ENCODE peak calls at places on chromosome 1, in eight cellular contexts. P is psoas muscle; C is CD8-positive, alpha-beta T cell; J is dorsolateral prefrontal cortex; A is tibial nerve; U is AG10803; Q is brain microvascular endothelial cell; N is neural crest cell. M is an unnamed sample.

GRCh38 chr1:157168015-157168414 is 29.8 kb upstream of the ETV3 start:
- DNase-seq in J (no peak), Q (no peak), U (no peak), P (no peak), C (no peak), A (no peak), N (no peak), M (no peak)

GRCh38 chr1:246292571-246292970 is 214.5 kb downstream of the SMYD3 start:
- DNase-seq in U (no peak), C (no peak), J (no peak), P (no peak), N (no peak), A (no peak), Q (no peak), M (no peak)

GRCh38 chr1:54564312-54565112 is 16.5 kb downstream of the ACOT11 start:
- DNase-seq in P (peak; percentile 41), U (no peak), Q (no peak), N (no peak), A (no peak), C (no peak), J (no peak), M (no peak)

GRCh38 chr1:9361630-9362256 is 69.0 kb downstream of the SPSB1 start:
- DNase-seq in J (no peak), Q (no peak), A (no peak), N (no peak), P (no peak), C (no peak), U (peak; percentile 14), M (no peak)

GRCh38 chr1:101203812-101204540 is 32.8 kb upstream of the S1PR1 start:
- DNase-seq in P (no peak), Q (peak; percentile 20), A (no peak), C (no peak), J (no peak), U (peak; percentile 85), N (no peak), M (peak; percentile 86)

GRCh38 chr1:205216588-205216987 is 5.1 kb upstream of the DSTYK start:
- DNase-seq in P (no peak), J (no peak), Q (no peak), A (no peak), C (no peak), U (no peak), N (no peak), M (no peak)

GRCh38 chr1:18137759-18138345 is 30.3 kb downstream of the IGSF21 start:
- DNase-seq in P (no peak), J (no peak), C (no peak), U (no peak), N (no peak), A (no peak), Q (no peak), M (no peak)

GRCh38 chr1:221708076-221708571 is 33.8 kb downstream of the DUSP10 start:
- DNase-seq in N (no peak), J (no peak), Q (peak; percentile 38), C (peak; percentile 46), A (peak; percentile 45), U (peak; percentile 45), P (no peak), M (no peak)

GRCh38 chr1:32703479-32704291 is 1.1 kb upstream of the SYNC start:
- DNase-seq in J (no peak), Q (peak; percentile 94), C (no peak), A (peak; percentile 11), P (peak; percentile 81), U (peak; percentile 96), N (no peak), M (peak; percentile 95)

GRCh38 chr1:100145116-100145515 is 12.2 kb downstream of the TRMT13 start:
- DNase-seq in C (no peak), A (no peak), Q (no peak), N (no peak), U (no peak), J (no peak), P (no peak), M (peak; percentile 7)

GRCh38 chr1:198919667-198920398 is 281.0 kb downstream of the PTPRC start:
- DNase-seq in C (no peak), J (no peak), P (no peak), N (no peak), A (no peak), Q (no peak), U (no peak), M (no peak)

GRCh38 chr1:209302777-209303642 is 280.5 kb upstream of the CAMK1G start:
- DNase-seq in U (no peak), C (no peak), P (no peak), N (no peak), J (no peak), Q (no peak), A (no peak), M (no peak)

GRCh38 chr1:6317101-6317760 is 56.3 kb upstream of the GPR153 start:
- DNase-seq in N (no peak), U (no peak), A (no peak), P (no peak), J (no peak), Q (peak; percentile 46), C (no peak), M (peak; percentile 29)

GRCh38 chr1:90724926-90725325 is 7.8 kb upstream of the BARHL2 start:
- DNase-seq in Q (no peak), J (no peak), C (no peak), A (no peak), U (no peak), P (no peak), N (no peak), M (no peak)

GRCh38 chr1:90724361-90724760 is 7.3 kb upstream of the BARHL2 start:
- DNase-seq in J (no peak), A (no peak), P (no peak), C (no peak), Q (no peak), U (no peak), N (no peak), M (no peak)

GRCh38 chr1:90725341-90725960 is 8.3 kb upstream of the BARHL2 start:
- DNase-seq in C (no peak), Q (no peak), P (no peak), N (no peak), U (no peak), A (no peak), J (no peak), M (no peak)

GRCh38 chr1:90722874-90723273 is 5.8 kb upstream of the BARHL2 start:
- DNase-seq in N (no peak), P (no peak), C (no peak), A (no peak), Q (no peak), J (no peak), U (no peak), M (no peak)

GRCh38 chr1:90723561-90724108 is 6.5 kb upstream of the BARHL2 start:
- DNase-seq in J (no peak), P (no peak), C (no peak), U (no peak), N (no peak), Q (no peak), A (no peak), M (no peak)
- TF ChIP-seq CTCF in J (no peak), P (no peak), C (no peak), U (peak; percentile 13), N (peak; percentile 48), Q (peak; percentile 31), A (no peak), M (peak; percentile 64)

GRCh38 chr1:173430707-173431662 is 46.1 kb upstream of the PRDX6 start:
- DNase-seq in Q (peak; percentile 91), N (peak; percentile 95), U (peak; percentile 84), P (peak; percentile 89), C (peak; percentile 94), A (peak; percentile 100), J (peak; percentile 81), M (peak; percentile 77)
- TF ChIP-seq CTCF in Q (peak; percentile 91), N (peak; percentile 96), U (peak; percentile 94), P (peak; percentile 89), C (peak; percentile 91), A (peak; percentile 83), J (peak; percentile 82), M (peak; percentile 98)

DNA sequence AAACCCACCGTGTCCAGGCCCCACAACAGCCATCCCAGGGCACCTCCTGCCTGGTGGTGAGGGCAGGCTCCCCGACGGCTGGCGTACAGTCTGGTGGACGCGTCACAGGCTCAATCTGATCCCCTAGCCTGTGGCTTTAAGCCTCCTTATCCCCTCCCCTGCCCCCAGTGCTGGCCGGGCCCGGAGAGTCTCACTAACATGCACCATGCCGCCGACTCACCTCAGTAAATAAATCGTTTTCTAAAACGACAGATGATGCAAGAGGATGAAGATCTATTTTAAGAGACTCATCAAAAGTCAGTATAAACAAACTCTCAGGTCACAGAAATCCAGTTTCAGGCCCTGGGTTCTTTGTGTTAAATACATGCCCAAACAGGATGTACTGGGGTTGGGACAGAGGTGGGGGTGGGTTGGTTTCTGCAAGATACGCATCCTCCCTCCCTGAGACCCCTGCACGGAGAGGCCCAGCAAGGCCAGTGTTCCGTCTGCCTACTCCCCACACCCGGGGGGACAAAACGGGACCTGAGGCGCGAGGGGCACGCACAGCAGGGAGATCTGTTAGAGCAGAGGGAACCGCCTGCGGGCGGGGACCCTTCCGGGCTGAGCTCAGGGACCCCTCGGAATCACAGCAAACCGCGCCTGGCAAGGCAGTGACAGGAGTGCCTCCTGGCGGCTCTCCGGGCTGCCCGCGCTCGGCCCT is 3.1 kb downstream of the PANK4 start:
- DNase-seq in C (no peak), A (no peak), N (no peak), Q (no peak), U (no peak), J (no peak), P (peak; percentile 80), M (no peak)
- TF ChIP-seq CTCF in C (peak; percentile 32), A (no peak), N (no peak), Q (peak; percentile 41), U (no peak), J (no peak), P (no peak), M (no peak)

GRCh38 chr1:231206856-231207255 is 34.2 kb upstream of the GNPAT start:
- DNase-seq in U (no peak), N (no peak), C (no peak), Q (peak; percentile 34), A (no peak), P (no peak), J (no peak), M (no peak)
- TF ChIP-seq CTCF in U (no peak), N (no peak), C (no peak), Q (peak; percentile 25), A (no peak), P (no peak), J (no peak), M (no peak)

GRCh38 chr1:51093566-51093965 is 8.5 kb upstream of the C1orf185 start:
- DNase-seq in Q (no peak), N (no peak), A (no peak), C (no peak), P (no peak), J (no peak), U (peak; percentile 83), M (no peak)

GRCh38 chr1:51086496-51087271 is 15.3 kb upstream of the C1orf185 start:
- DNase-seq in U (no peak), N (no peak), P (no peak), C (no peak), A (no peak), Q (no peak), J (no peak), M (no peak)

GRCh38 chr1:51088474-51088873 is 13.6 kb upstream of the C1orf185 start:
- DNase-seq in Q (peak; percentile 11), P (no peak), A (no peak), U (peak; percentile 24), N (no peak), J (no peak), C (no peak), M (no peak)
- TF ChIP-seq CTCF in Q (peak; percentile 33), P (no peak), A (no peak), U (peak; percentile 46), N (no peak), J (no peak), C (no peak), M (peak; percentile 57)

M was measured in HFFc6.